ENCODE peak calls at places on chromosome 19, in nine cellular contexts. One of them, this sample, is unnamed.

GRCh38 chr19:49676136-49676689 is 858 bp upstream of the PRMT1 start:
- DNase-seq in mucosa of descending colon: peak
- DNase-seq in HS-27A: no peak
- DNase-seq in stimulated activated CD4-positive, alpha-beta T cell treated with anti-CD3 and anti-CD28 coated beads, TNF-alpha, amount 100 ng/mL, for 4 hours: peak
- DNase-seq in AG08396: peak
- DNase-seq in activated naive CD4-positive, alpha-beta T cell treated with anti-CD3 and anti-CD28 coated beads, Interleukin-2, amount 10 ng/mL, durations not matched to agents 7 days and 5 days: no peak
- DNase-seq in GM04503: no peak
- DNase-seq in lower leg skin: peak
- DNase-seq in neural crest cell: no peak
- DNase-seq in this sample: peak

GRCh38 chr19:57363734-57364181 is 407 bp downstream of the TRAPPC2B start:
- DNase-seq in mucosa of descending colon: no peak
- DNase-seq in HS-27A: no peak
- DNase-seq in stimulated activated CD4-positive, alpha-beta T cell treated with anti-CD3 and anti-CD28 coated beads, TNF-alpha, amount 100 ng/mL, for 4 hours: no peak
- DNase-seq in AG08396: peak
- DNase-seq in activated naive CD4-positive, alpha-beta T cell treated with anti-CD3 and anti-CD28 coated beads, Interleukin-2, amount 10 ng/mL, durations not matched to agents 7 days and 5 days: no peak
- DNase-seq in GM04503: no peak
- DNase-seq in lower leg skin: no peak
- DNase-seq in neural crest cell: no peak
- DNase-seq in this sample: peak

GRCh38 chr19:45154064-45154827 is 6.5 kb downstream of the NKPD1 start:
- DNase-seq in mucosa of descending colon: no peak
- DNase-seq in HS-27A: peak
- DNase-seq in stimulated activated CD4-positive, alpha-beta T cell treated with anti-CD3 and anti-CD28 coated beads, TNF-alpha, amount 100 ng/mL, for 4 hours: no peak
- DNase-seq in AG08396: peak
- DNase-seq in activated naive CD4-positive, alpha-beta T cell treated with anti-CD3 and anti-CD28 coated beads, Interleukin-2, amount 10 ng/mL, durations not matched to agents 7 days and 5 days: no peak
- DNase-seq in GM04503: no peak
- DNase-seq in lower leg skin: no peak
- DNase-seq in neural crest cell: no peak
- DNase-seq in this sample: peak

GRCh38 chr19:49094505-49095482 is 9.5 kb downstream of the SNRNP70 start:
- DNase-seq in mucosa of descending colon: no peak
- DNase-seq in HS-27A: no peak
- DNase-seq in stimulated activated CD4-positive, alpha-beta T cell treated with anti-CD3 and anti-CD28 coated beads, TNF-alpha, amount 100 ng/mL, for 4 hours: no peak
- DNase-seq in AG08396: no peak
- DNase-seq in activated naive CD4-positive, alpha-beta T cell treated with anti-CD3 and anti-CD28 coated beads, Interleukin-2, amount 10 ng/mL, durations not matched to agents 7 days and 5 days: no peak
- DNase-seq in GM04503: no peak
- DNase-seq in lower leg skin: no peak
- DNase-seq in neural crest cell: no peak
- DNase-seq in this sample: peak

GRCh38 chr19:13055213-13056051 is 47.2 kb downstream of the LYL1 start:
- DNase-seq in mucosa of descending colon: no peak
- DNase-seq in HS-27A: peak
- DNase-seq in stimulated activated CD4-positive, alpha-beta T cell treated with anti-CD3 and anti-CD28 coated beads, TNF-alpha, amount 100 ng/mL, for 4 hours: no peak
- DNase-seq in AG08396: peak
- DNase-seq in activated naive CD4-positive, alpha-beta T cell treated with anti-CD3 and anti-CD28 coated beads, Interleukin-2, amount 10 ng/mL, durations not matched to agents 7 days and 5 days: no peak
- DNase-seq in GM04503: peak
- DNase-seq in lower leg skin: peak
- DNase-seq in neural crest cell: no peak
- DNase-seq in this sample: peak

GRCh38 chr19:53942001-53942786 is 20.5 kb upstream of the CACNG8 start:
- DNase-seq in mucosa of descending colon: peak
- DNase-seq in HS-27A: no peak
- DNase-seq in stimulated activated CD4-positive, alpha-beta T cell treated with anti-CD3 and anti-CD28 coated beads, TNF-alpha, amount 100 ng/mL, for 4 hours: no peak
- DNase-seq in AG08396: peak
- DNase-seq in activated naive CD4-positive, alpha-beta T cell treated with anti-CD3 and anti-CD28 coated beads, Interleukin-2, amount 10 ng/mL, durations not matched to agents 7 days and 5 days: peak
- DNase-seq in GM04503: no peak
- DNase-seq in lower leg skin: no peak
- DNase-seq in neural crest cell: peak
- DNase-seq in this sample: no peak

GRCh38 chr19:55173717-55174409 is 6.2 kb downstream of the SYT5 start:
- DNase-seq in mucosa of descending colon: peak
- DNase-seq in HS-27A: peak
- DNase-seq in stimulated activated CD4-positive, alpha-beta T cell treated with anti-CD3 and anti-CD28 coated beads, TNF-alpha, amount 100 ng/mL, for 4 hours: no peak
- DNase-seq in AG08396: peak
- DNase-seq in activated naive CD4-positive, alpha-beta T cell treated with anti-CD3 and anti-CD28 coated beads, Interleukin-2, amount 10 ng/mL, durations not matched to agents 7 days and 5 days: peak
- DNase-seq in GM04503: no peak
- DNase-seq in lower leg skin: no peak
- DNase-seq in neural crest cell: peak
- DNase-seq in this sample: peak

GRCh38 chr19:53553865-53554791 is 16.2 kb downstream of the ZNF331 start:
- DNase-seq in mucosa of descending colon: peak
- DNase-seq in HS-27A: peak
- DNase-seq in stimulated activated CD4-positive, alpha-beta T cell treated with anti-CD3 and anti-CD28 coated beads, TNF-alpha, amount 100 ng/mL, for 4 hours: peak
- DNase-seq in AG08396: peak
- DNase-seq in activated naive CD4-positive, alpha-beta T cell treated with anti-CD3 and anti-CD28 coated beads, Interleukin-2, amount 10 ng/mL, durations not matched to agents 7 days and 5 days: peak
- DNase-seq in GM04503: no peak
- DNase-seq in lower leg skin: peak
- DNase-seq in neural crest cell: no peak
- DNase-seq in this sample: peak

GRCh38 chr19:15577184-15577771 is 37.7 kb upstream of the CYP4F8 start:
- DNase-seq in mucosa of descending colon: no peak
- DNase-seq in HS-27A: no peak
- DNase-seq in stimulated activated CD4-positive, alpha-beta T cell treated with anti-CD3 and anti-CD28 coated beads, TNF-alpha, amount 100 ng/mL, for 4 hours: no peak
- DNase-seq in AG08396: no peak
- DNase-seq in activated naive CD4-positive, alpha-beta T cell treated with anti-CD3 and anti-CD28 coated beads, Interleukin-2, amount 10 ng/mL, durations not matched to agents 7 days and 5 days: no peak
- DNase-seq in GM04503: no peak
- DNase-seq in lower leg skin: no peak
- DNase-seq in neural crest cell: no peak
- DNase-seq in this sample: no peak

GRCh38 chr19:14333101-14333871 is 48.0 kb upstream of the ADGRE5 start:
- DNase-seq in mucosa of descending colon: peak
- DNase-seq in HS-27A: no peak
- DNase-seq in stimulated activated CD4-positive, alpha-beta T cell treated with anti-CD3 and anti-CD28 coated beads, TNF-alpha, amount 100 ng/mL, for 4 hours: no peak
- DNase-seq in AG08396: peak
- DNase-seq in activated naive CD4-positive, alpha-beta T cell treated with anti-CD3 and anti-CD28 coated beads, Interleukin-2, amount 10 ng/mL, durations not matched to agents 7 days and 5 days: peak
- DNase-seq in GM04503: peak
- DNase-seq in lower leg skin: no peak
- DNase-seq in neural crest cell: peak
- DNase-seq in this sample: no peak

GRCh38 chr19:1264801-1265610 is 4.1 kb upstream of the CIRBP start:
- DNase-seq in mucosa of descending colon: peak
- DNase-seq in HS-27A: no peak
- DNase-seq in stimulated activated CD4-positive, alpha-beta T cell treated with anti-CD3 and anti-CD28 coated beads, TNF-alpha, amount 100 ng/mL, for 4 hours: no peak
- DNase-seq in AG08396: peak
- DNase-seq in activated naive CD4-positive, alpha-beta T cell treated with anti-CD3 and anti-CD28 coated beads, Interleukin-2, amount 10 ng/mL, durations not matched to agents 7 days and 5 days: no peak
- DNase-seq in GM04503: no peak
- DNase-seq in lower leg skin: no peak
- DNase-seq in neural crest cell: no peak
- DNase-seq in this sample: peak

GRCh38 chr19:4713384-4713951 is 10.2 kb downstream of the DPP9 start:
- DNase-seq in mucosa of descending colon: peak
- DNase-seq in HS-27A: peak
- DNase-seq in stimulated activated CD4-positive, alpha-beta T cell treated with anti-CD3 and anti-CD28 coated beads, TNF-alpha, amount 100 ng/mL, for 4 hours: no peak
- DNase-seq in AG08396: peak
- DNase-seq in activated naive CD4-positive, alpha-beta T cell treated with anti-CD3 and anti-CD28 coated beads, Interleukin-2, amount 10 ng/mL, durations not matched to agents 7 days and 5 days: no peak
- DNase-seq in GM04503: peak
- DNase-seq in lower leg skin: peak
- DNase-seq in neural crest cell: no peak
- DNase-seq in this sample: peak

GRCh38 chr19:29680447-29680846 is 15.2 kb downstream of the PLEKHF1 start:
- DNase-seq in mucosa of descending colon: peak
- DNase-seq in HS-27A: no peak
- DNase-seq in stimulated activated CD4-positive, alpha-beta T cell treated with anti-CD3 and anti-CD28 coated beads, TNF-alpha, amount 100 ng/mL, for 4 hours: peak
- DNase-seq in AG08396: no peak
- DNase-seq in activated naive CD4-positive, alpha-beta T cell treated with anti-CD3 and anti-CD28 coated beads, Interleukin-2, amount 10 ng/mL, durations not matched to agents 7 days and 5 days: peak
- DNase-seq in GM04503: no peak
- DNase-seq in lower leg skin: no peak
- DNase-seq in neural crest cell: no peak
- DNase-seq in this sample: peak

GRCh38 chr19:34600366-34600765 is 76.6 kb downstream of the SCGB2B2 start:
- DNase-seq in mucosa of descending colon: no peak
- DNase-seq in HS-27A: no peak
- DNase-seq in stimulated activated CD4-positive, alpha-beta T cell treated with anti-CD3 and anti-CD28 coated beads, TNF-alpha, amount 100 ng/mL, for 4 hours: no peak
- DNase-seq in AG08396: no peak
- DNase-seq in activated naive CD4-positive, alpha-beta T cell treated with anti-CD3 and anti-CD28 coated beads, Interleukin-2, amount 10 ng/mL, durations not matched to agents 7 days and 5 days: no peak
- DNase-seq in GM04503: no peak
- DNase-seq in lower leg skin: no peak
- DNase-seq in neural crest cell: no peak
- DNase-seq in this sample: no peak

GRCh38 chr19:14383898-14384669 is 2.8 kb downstream of the ADGRE5 start:
- DNase-seq in mucosa of descending colon: peak
- DNase-seq in HS-27A: no peak
- DNase-seq in stimulated activated CD4-positive, alpha-beta T cell treated with anti-CD3 and anti-CD28 coated beads, TNF-alpha, amount 100 ng/mL, for 4 hours: peak
- DNase-seq in AG08396: peak
- DNase-seq in activated naive CD4-positive, alpha-beta T cell treated with anti-CD3 and anti-CD28 coated beads, Interleukin-2, amount 10 ng/mL, durations not matched to agents 7 days and 5 days: peak
- DNase-seq in GM04503: no peak
- DNase-seq in lower leg skin: no peak
- DNase-seq in neural crest cell: no peak
- DNase-seq in this sample: peak

GRCh38 chr19:29926031-29926430 is 16.0 kb upstream of the URI1 start:
- DNase-seq in mucosa of descending colon: no peak
- DNase-seq in HS-27A: no peak
- DNase-seq in stimulated activated CD4-positive, alpha-beta T cell treated with anti-CD3 and anti-CD28 coated beads, TNF-alpha, amount 100 ng/mL, for 4 hours: no peak
- DNase-seq in AG08396: no peak
- DNase-seq in activated naive CD4-positive, alpha-beta T cell treated with anti-CD3 and anti-CD28 coated beads, Interleukin-2, amount 10 ng/mL, durations not matched to agents 7 days and 5 days: no peak
- DNase-seq in GM04503: no peak
- DNase-seq in lower leg skin: no peak
- DNase-seq in neural crest cell: no peak
- DNase-seq in this sample: no peak

GRCh38 chr19:16778796-16779411 is 50.3 kb upstream of the SIN3B start:
- DNase-seq in mucosa of descending colon: peak
- DNase-seq in HS-27A: peak
- DNase-seq in stimulated activated CD4-positive, alpha-beta T cell treated with anti-CD3 and anti-CD28 coated beads, TNF-alpha, amount 100 ng/mL, for 4 hours: peak
- DNase-seq in AG08396: peak
- DNase-seq in activated naive CD4-positive, alpha-beta T cell treated with anti-CD3 and anti-CD28 coated beads, Interleukin-2, amount 10 ng/mL, durations not matched to agents 7 days and 5 days: peak
- DNase-seq in GM04503: no peak
- DNase-seq in lower leg skin: peak
- DNase-seq in neural crest cell: peak
- DNase-seq in this sample: peak

GRCh38 chr19:32896516-32897214 is 27.1 kb upstream of the SLC7A9 start:
- DNase-seq in mucosa of descending colon: no peak
- DNase-seq in HS-27A: no peak
- DNase-seq in stimulated activated CD4-positive, alpha-beta T cell treated with anti-CD3 and anti-CD28 coated beads, TNF-alpha, amount 100 ng/mL, for 4 hours: no peak
- DNase-seq in AG08396: no peak
- DNase-seq in activated naive CD4-positive, alpha-beta T cell treated with anti-CD3 and anti-CD28 coated beads, Interleukin-2, amount 10 ng/mL, durations not matched to agents 7 days and 5 days: no peak
- DNase-seq in GM04503: no peak
- DNase-seq in lower leg skin: no peak
- DNase-seq in neural crest cell: no peak
- DNase-seq in this sample: no peak

GRCh38 chr19:35031072-35031881 is 1.0 kb downstream of the SCN1B start:
- DNase-seq in mucosa of descending colon: no peak
- DNase-seq in HS-27A: no peak
- DNase-seq in stimulated activated CD4-positive, alpha-beta T cell treated with anti-CD3 and anti-CD28 coated beads, TNF-alpha, amount 100 ng/mL, for 4 hours: no peak
- DNase-seq in AG08396: peak
- DNase-seq in activated naive CD4-positive, alpha-beta T cell treated with anti-CD3 and anti-CD28 coated beads, Interleukin-2, amount 10 ng/mL, durations not matched to agents 7 days and 5 days: no peak
- DNase-seq in GM04503: no peak
- DNase-seq in lower leg skin: no peak
- DNase-seq in neural crest cell: no peak
- DNase-seq in this sample: no peak

GRCh38 chr19:1856698-1857603 is 6.4 kb downstream of the KLF16 start:
- DNase-seq in mucosa of descending colon: peak
- DNase-seq in HS-27A: no peak
- DNase-seq in stimulated activated CD4-positive, alpha-beta T cell treated with anti-CD3 and anti-CD28 coated beads, TNF-alpha, amount 100 ng/mL, for 4 hours: peak
- DNase-seq in AG08396: peak
- DNase-seq in activated naive CD4-positive, alpha-beta T cell treated with anti-CD3 and anti-CD28 coated beads, Interleukin-2, amount 10 ng/mL, durations not matched to agents 7 days and 5 days: peak
- DNase-seq in GM04503: no peak
- DNase-seq in lower leg skin: peak
- DNase-seq in neural crest cell: no peak
- DNase-seq in this sample: peak

GRCh38 chr19:47699360-47699917 is 13.8 kb upstream of the EHD2 start:
- DNase-seq in mucosa of descending colon: peak
- DNase-seq in HS-27A: no peak
- DNase-seq in stimulated activated CD4-positive, alpha-beta T cell treated with anti-CD3 and anti-CD28 coated beads, TNF-alpha, amount 100 ng/mL, for 4 hours: peak
- DNase-seq in AG08396: peak
- DNase-seq in activated naive CD4-positive, alpha-beta T cell treated with anti-CD3 and anti-CD28 coated beads, Interleukin-2, amount 10 ng/mL, durations not matched to agents 7 days and 5 days: peak
- DNase-seq in GM04503: no peak
- DNase-seq in lower leg skin: no peak
- DNase-seq in neural crest cell: peak
- DNase-seq in this sample: peak

GRCh38 chr19:39878398-39878797 is 32.2 kb upstream of the FBL start:
- DNase-seq in mucosa of descending colon: no peak
- DNase-seq in HS-27A: no peak
- DNase-seq in stimulated activated CD4-positive, alpha-beta T cell treated with anti-CD3 and anti-CD28 coated beads, TNF-alpha, amount 100 ng/mL, for 4 hours: no peak
- DNase-seq in AG08396: no peak
- DNase-seq in activated naive CD4-positive, alpha-beta T cell treated with anti-CD3 and anti-CD28 coated beads, Interleukin-2, amount 10 ng/mL, durations not matched to agents 7 days and 5 days: no peak
- DNase-seq in GM04503: no peak
- DNase-seq in lower leg skin: no peak
- DNase-seq in neural crest cell: no peak
- DNase-seq in this sample: no peak

GRCh38 chr19:18098891-18099622 is 1.5 kb downstream of the MAST3 start:
- DNase-seq in mucosa of descending colon: no peak
- DNase-seq in HS-27A: no peak
- DNase-seq in stimulated activated CD4-positive, alpha-beta T cell treated with anti-CD3 and anti-CD28 coated beads, TNF-alpha, amount 100 ng/mL, for 4 hours: no peak
- DNase-seq in AG08396: no peak
- DNase-seq in activated naive CD4-positive, alpha-beta T cell treated with anti-CD3 and anti-CD28 coated beads, Interleukin-2, amount 10 ng/mL, durations not matched to agents 7 days and 5 days: peak
- DNase-seq in GM04503: no peak
- DNase-seq in lower leg skin: no peak
- DNase-seq in neural crest cell: no peak
- DNase-seq in this sample: no peak

GRCh38 chr19:33248954-33249613 is 23.4 kb upstream of the SLC7A10 start:
- DNase-seq in mucosa of descending colon: no peak
- DNase-seq in HS-27A: no peak
- DNase-seq in stimulated activated CD4-positive, alpha-beta T cell treated with anti-CD3 and anti-CD28 coated beads, TNF-alpha, amount 100 ng/mL, for 4 hours: no peak
- DNase-seq in AG08396: no peak
- DNase-seq in activated naive CD4-positive, alpha-beta T cell treated with anti-CD3 and anti-CD28 coated beads, Interleukin-2, amount 10 ng/mL, durations not matched to agents 7 days and 5 days: no peak
- DNase-seq in GM04503: no peak
- DNase-seq in lower leg skin: no peak
- DNase-seq in neural crest cell: no peak
- DNase-seq in this sample: no peak

GRCh38 chr19:29106353-29106885 is 106.5 kb downstream of the UQCRFS1 start:
- DNase-seq in mucosa of descending colon: no peak
- DNase-seq in HS-27A: no peak
- DNase-seq in stimulated activated CD4-positive, alpha-beta T cell treated with anti-CD3 and anti-CD28 coated beads, TNF-alpha, amount 100 ng/mL, for 4 hours: no peak
- DNase-seq in AG08396: no peak
- DNase-seq in activated naive CD4-positive, alpha-beta T cell treated with anti-CD3 and anti-CD28 coated beads, Interleukin-2, amount 10 ng/mL, durations not matched to agents 7 days and 5 days: no peak
- DNase-seq in GM04503: no peak
- DNase-seq in lower leg skin: no peak
- DNase-seq in neural crest cell: no peak
- DNase-seq in this sample: no peak

This sample was measured in lung microvascular endothelial cell.